ENCODE peak calls at places on chromosomes 7 and 10, in four cellular contexts. T is uterus, D is stomach, M is H9. F is an unnamed sample.

GRCh38 chr7:149455175-149455950 is 5.5 kb downstream of the ZNF777 start:
- DNase-seq in T (no peak), D (no peak), M (no peak), F (no peak)

GRCh38 chr10:99828464-99828863 is 46.0 kb downstream of the ABCC2 start:
- DNase-seq in T (no peak), D (no peak), M (no peak), F (no peak)

GRCh38 chr7:121298831-121299239 is 30.0 kb upstream of the WNT16 start:
- DNase-seq in T (no peak), D (no peak), M (no peak), F (no peak)

GRCh38 chr7:99036531-99037175 is 107.3 kb downstream of the SMURF1 start:
- DNase-seq in T (peak), D (no peak), M (peak), F (no peak)

GRCh38 chr7:43693687-43694398 is 35.5 kb downstream of the COA1 start:
- DNase-seq in T (no peak), D (no peak), M (no peak), F (no peak)

GRCh38 chr7:3439333-3440030 is 138.4 kb downstream of the SDK1 start:
- DNase-seq in T (no peak), D (no peak), M (no peak), F (no peak)

GRCh38 chr7:138785587-138786437 is 12.0 kb upstream of the TMEM213 start:
- DNase-seq in T (no peak), D (no peak), M (no peak), F (no peak)

GRCh38 chr10:17196045-17196444 is 5.4 kb downstream of the TRDMT1 start:
- DNase-seq in T (no peak), D (no peak), M (no peak), F (no peak)

GRCh38 chr10:128877141-128877540 is 589.9 kb upstream of the MGMT start:
- DNase-seq in T (no peak), D (no peak), M (no peak), F (no peak)

GRCh38 chr7:87596136-87596535 is 4.5 kb downstream of the ABCB1 start:
- DNase-seq in T (no peak), D (no peak), M (no peak), F (no peak)

GRCh38 chr7:80277434-80278427 is 143.1 kb downstream of the GNAI1 start:
- DNase-seq in T (no peak), D (no peak), M (no peak), F (no peak)

GRCh38 chr10:102615361-102615760 is 28.9 kb upstream of the TRIM8 start:
- DNase-seq in T (no peak), D (no peak), M (peak), F (peak)
- TF ChIP-seq CTCF in T (no peak), D (no peak), M (peak), F (peak)

GRCh38 chr7:44858161-44858560 is 10.3 kb upstream of the H2AZ2 start:
- DNase-seq in T (no peak), D (no peak), M (no peak), F (no peak)
- TF ChIP-seq CTCF in T (no peak), D (no peak), M (no peak), F (no peak)

DNA sequence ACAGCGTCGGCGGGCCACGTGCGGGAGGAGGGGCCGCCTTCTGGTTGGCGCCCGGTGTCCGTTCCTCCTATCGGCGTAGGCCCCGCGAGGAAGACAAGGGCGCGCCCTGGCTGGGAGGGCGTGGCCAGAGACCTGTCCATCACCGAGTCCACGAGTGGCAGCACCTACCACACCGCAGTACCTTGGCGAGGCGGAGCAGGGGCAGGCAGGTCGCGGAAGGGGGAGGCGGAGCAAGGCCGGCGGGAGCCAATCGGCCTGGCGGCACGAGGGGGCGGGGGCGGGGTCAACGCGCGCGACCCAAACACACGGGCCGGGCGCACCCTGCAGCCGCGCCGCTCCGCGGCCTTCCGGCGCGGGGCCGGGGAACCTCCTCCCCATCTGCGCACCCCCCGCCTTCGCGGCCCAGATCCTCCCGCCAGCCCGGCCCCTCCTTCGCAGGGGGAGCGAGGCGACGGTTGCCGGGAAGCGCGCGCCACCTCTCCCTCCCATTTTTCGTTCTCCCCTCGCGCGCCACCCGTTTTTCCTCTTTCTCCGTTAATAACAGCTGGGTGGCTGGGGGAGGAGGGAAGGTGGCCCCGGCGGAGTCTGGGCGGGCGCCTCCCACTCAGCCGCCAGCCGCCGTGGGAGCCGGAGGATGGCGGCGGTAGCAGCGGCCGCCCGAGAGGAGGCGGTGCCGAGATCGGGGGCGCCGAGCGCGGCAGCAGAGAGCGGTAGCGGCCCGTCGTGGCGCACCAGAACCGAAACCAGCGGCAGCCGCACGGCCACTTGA is at the start of gene ZNRF2:
- DNase-seq in T (peak), D (peak), M (peak), F (peak)
- TF ChIP-seq CTCF in T (peak), D (no peak), M (peak), F (peak)

DNA sequence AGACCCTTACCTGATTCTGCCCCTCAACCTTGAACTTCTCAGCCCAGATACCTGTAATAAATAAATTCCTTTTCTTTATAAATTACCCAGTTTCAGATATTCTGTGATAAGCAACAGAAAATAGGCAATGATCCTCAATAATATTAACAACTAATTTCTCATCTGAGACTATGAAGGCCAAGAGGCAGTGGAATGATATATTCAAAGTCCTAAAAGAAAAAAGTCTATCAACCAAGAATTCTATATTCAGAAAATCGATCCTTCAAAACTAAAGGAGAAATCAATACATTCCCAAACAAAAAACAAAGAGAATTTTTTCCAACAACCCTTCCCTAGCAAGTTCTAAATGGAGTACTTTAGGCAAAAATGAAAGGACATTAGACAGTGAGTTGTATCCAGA is 279.6 kb downstream of the PTPRN2 start:
- DNase-seq in T (no peak), D (no peak), M (no peak), F (no peak)
- TF ChIP-seq CTCF in T (no peak), D (no peak), M (no peak), F (no peak)

DNA sequence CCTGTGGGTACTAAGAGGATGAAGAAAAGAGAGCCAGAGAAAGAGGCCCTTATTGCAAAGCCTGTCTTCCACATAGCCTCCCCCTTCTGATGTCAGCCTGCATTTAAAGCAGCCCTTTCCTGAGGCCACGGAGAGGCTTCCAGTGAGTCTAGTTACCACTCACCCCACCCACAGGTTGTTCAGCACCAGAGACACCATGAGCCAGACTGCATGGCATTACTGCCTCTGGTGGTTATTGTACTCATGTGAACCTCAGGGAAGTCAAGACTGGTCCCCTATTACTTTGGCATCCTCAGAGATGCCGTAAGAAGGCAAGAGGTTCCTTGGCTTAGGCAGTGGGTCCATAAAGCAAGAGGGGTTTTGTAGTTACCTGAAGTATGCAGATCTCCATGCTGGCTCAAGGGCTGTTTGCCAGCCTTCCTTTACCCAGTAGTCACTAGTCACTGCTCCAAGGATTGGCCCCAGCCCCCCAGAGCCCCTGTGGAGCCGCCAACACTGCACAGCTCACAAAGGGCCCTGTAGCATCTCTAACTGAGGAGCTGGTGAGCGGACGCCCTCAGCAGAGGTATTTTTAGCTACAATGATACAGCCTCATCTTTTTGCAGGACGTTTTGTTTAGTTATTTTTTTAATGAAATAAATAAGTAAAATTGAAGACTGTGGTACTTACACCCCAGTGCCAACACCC is 20.7 kb downstream of the LRRC4 start:
- DNase-seq in T (no peak), D (no peak), M (no peak), F (no peak)
- TF ChIP-seq CTCF in T (no peak), D (no peak), M (peak), F (no peak)